ENCODE peak calls at places on chromosome 4, in four cellular contexts. One of them, this sample, is unnamed.

GRCh38 chr4:185874516-185875230 is 62.7 kb upstream of the SORBS2 start:
- DNase-seq in HEK293T: no peak
- DNase-seq in activated naive CD4-positive, alpha-beta T cell treated with anti-CD3 and anti-CD28 coated beads for 36 hours: no peak
- DNase-seq in choroid plexus epithelial cell: peak; percentile 77
- DNase-seq in this sample: no peak

GRCh38 chr4:121457278-121457875 is 76.6 kb upstream of the QRFPR start:
- DNase-seq in HEK293T: no peak
- DNase-seq in activated naive CD4-positive, alpha-beta T cell treated with anti-CD3 and anti-CD28 coated beads for 36 hours: no peak
- DNase-seq in choroid plexus epithelial cell: no peak
- DNase-seq in this sample: no peak

GRCh38 chr4:41857225-41857624 is 78.0 kb upstream of the TMEM33 start:
- DNase-seq in HEK293T: no peak
- DNase-seq in choroid plexus epithelial cell: no peak
- DNase-seq in activated naive CD4-positive, alpha-beta T cell treated with anti-CD3 and anti-CD28 coated beads for 36 hours: no peak
- DNase-seq in this sample: no peak

GRCh38 chr4:176841730-176842129 is 49.0 kb upstream of the VEGFC start:
- DNase-seq in HEK293T: no peak
- DNase-seq in activated naive CD4-positive, alpha-beta T cell treated with anti-CD3 and anti-CD28 coated beads for 36 hours: no peak
- DNase-seq in choroid plexus epithelial cell: peak; percentile 62
- DNase-seq in this sample: no peak

GRCh38 chr4:156255205-156255604 is 301.5 kb upstream of the CTSO start:
- DNase-seq in choroid plexus epithelial cell: no peak
- DNase-seq in HEK293T: no peak
- DNase-seq in activated naive CD4-positive, alpha-beta T cell treated with anti-CD3 and anti-CD28 coated beads for 36 hours: no peak
- DNase-seq in this sample: no peak

GRCh38 chr4:61204353-61204752 is 4.2 kb downstream of the ADGRL3 start:
- DNase-seq in HEK293T: peak; percentile 12
- DNase-seq in choroid plexus epithelial cell: peak; percentile 86
- DNase-seq in activated naive CD4-positive, alpha-beta T cell treated with anti-CD3 and anti-CD28 coated beads for 36 hours: no peak
- DNase-seq in this sample: peak; percentile 43

GRCh38 chr4:16508968-16509367 is 282.7 kb upstream of the TAPT1 start:
- DNase-seq in choroid plexus epithelial cell: peak; percentile 14
- DNase-seq in HEK293T: no peak
- DNase-seq in activated naive CD4-positive, alpha-beta T cell treated with anti-CD3 and anti-CD28 coated beads for 36 hours: no peak
- DNase-seq in this sample: no peak

GRCh38 chr4:17595471-17596005 is 18.5 kb downstream of the LAP3 start:
- DNase-seq in HEK293T: no peak
- DNase-seq in choroid plexus epithelial cell: no peak
- DNase-seq in activated naive CD4-positive, alpha-beta T cell treated with anti-CD3 and anti-CD28 coated beads for 36 hours: no peak
- DNase-seq in this sample: no peak

GRCh38 chr4:165493359-165493758 is 114.6 kb downstream of the CPE start:
- DNase-seq in activated naive CD4-positive, alpha-beta T cell treated with anti-CD3 and anti-CD28 coated beads for 36 hours: peak; percentile 84
- DNase-seq in choroid plexus epithelial cell: peak; percentile 82
- DNase-seq in HEK293T: peak; percentile 26
- DNase-seq in this sample: peak; percentile 25

GRCh38 chr4:57492479-57492878 is 382.3 kb upstream of the IGFBP7 start:
- DNase-seq in activated naive CD4-positive, alpha-beta T cell treated with anti-CD3 and anti-CD28 coated beads for 36 hours: no peak
- DNase-seq in HEK293T: no peak
- DNase-seq in choroid plexus epithelial cell: no peak
- DNase-seq in this sample: no peak

GRCh38 chr4:113882668-113883067 is 96.8 kb downstream of the ARSJ start:
- DNase-seq in HEK293T: no peak
- DNase-seq in choroid plexus epithelial cell: no peak
- DNase-seq in activated naive CD4-positive, alpha-beta T cell treated with anti-CD3 and anti-CD28 coated beads for 36 hours: no peak
- DNase-seq in this sample: no peak

GRCh38 chr4:108624263-108625056 is 4.1 kb downstream of the RPL34 start:
- DNase-seq in choroid plexus epithelial cell: no peak
- DNase-seq in activated naive CD4-positive, alpha-beta T cell treated with anti-CD3 and anti-CD28 coated beads for 36 hours: no peak
- DNase-seq in HEK293T: no peak
- DNase-seq in this sample: no peak

GRCh38 chr4:71765349-71765748 is 18.5 kb downstream of the GC start:
- DNase-seq in HEK293T: no peak
- DNase-seq in activated naive CD4-positive, alpha-beta T cell treated with anti-CD3 and anti-CD28 coated beads for 36 hours: no peak
- DNase-seq in choroid plexus epithelial cell: peak; percentile 1
- DNase-seq in this sample: no peak

GRCh38 chr4:3469386-3470243 is 6.5 kb downstream of the DOK7 start:
- DNase-seq in HEK293T: no peak
- DNase-seq in choroid plexus epithelial cell: no peak
- DNase-seq in activated naive CD4-positive, alpha-beta T cell treated with anti-CD3 and anti-CD28 coated beads for 36 hours: no peak
- DNase-seq in this sample: no peak

GRCh38 chr4:121998024-121998423 is 46.2 kb upstream of the TRPC3 start:
- DNase-seq in HEK293T: no peak
- DNase-seq in activated naive CD4-positive, alpha-beta T cell treated with anti-CD3 and anti-CD28 coated beads for 36 hours: peak; percentile 21
- DNase-seq in choroid plexus epithelial cell: peak; percentile 10
- DNase-seq in this sample: no peak

GRCh38 chr4:77415689-77416088 is 189.9 kb upstream of the CXCL13 start:
- DNase-seq in HEK293T: no peak
- DNase-seq in activated naive CD4-positive, alpha-beta T cell treated with anti-CD3 and anti-CD28 coated beads for 36 hours: no peak
- DNase-seq in choroid plexus epithelial cell: no peak
- DNase-seq in this sample: no peak

GRCh38 chr4:177339794-177340374 is 30.2 kb downstream of the NEIL3 start:
- DNase-seq in choroid plexus epithelial cell: peak; percentile 65
- DNase-seq in HEK293T: peak; percentile 27
- DNase-seq in activated naive CD4-positive, alpha-beta T cell treated with anti-CD3 and anti-CD28 coated beads for 36 hours: no peak
- DNase-seq in this sample: no peak

GRCh38 chr4:5572114-5572513 is 136.2 kb downstream of the EVC2 start:
- DNase-seq in activated naive CD4-positive, alpha-beta T cell treated with anti-CD3 and anti-CD28 coated beads for 36 hours: no peak
- DNase-seq in choroid plexus epithelial cell: no peak
- DNase-seq in HEK293T: no peak
- DNase-seq in this sample: no peak

GRCh38 chr4:26468283-26468949 is 21.9 kb downstream of the CCKAR start:
- DNase-seq in choroid plexus epithelial cell: no peak
- DNase-seq in activated naive CD4-positive, alpha-beta T cell treated with anti-CD3 and anti-CD28 coated beads for 36 hours: no peak
- DNase-seq in HEK293T: no peak
- DNase-seq in this sample: no peak

GRCh38 chr4:120228086-120228485 is 161.4 kb upstream of the MAD2L1 start:
- DNase-seq in HEK293T: no peak
- DNase-seq in activated naive CD4-positive, alpha-beta T cell treated with anti-CD3 and anti-CD28 coated beads for 36 hours: no peak
- DNase-seq in choroid plexus epithelial cell: peak; percentile 49
- DNase-seq in this sample: no peak

GRCh38 chr4:121307441-121308327 is 73.1 kb downstream of the QRFPR start:
- DNase-seq in activated naive CD4-positive, alpha-beta T cell treated with anti-CD3 and anti-CD28 coated beads for 36 hours: peak; percentile 71
- DNase-seq in HEK293T: peak; percentile 55
- DNase-seq in choroid plexus epithelial cell: peak; percentile 84
- DNase-seq in this sample: no peak

GRCh38 chr4:9867746-9868425 is 86.5 kb downstream of the DRD5 start:
- DNase-seq in HEK293T: no peak
- DNase-seq in activated naive CD4-positive, alpha-beta T cell treated with anti-CD3 and anti-CD28 coated beads for 36 hours: no peak
- DNase-seq in choroid plexus epithelial cell: no peak
- DNase-seq in this sample: no peak

GRCh38 chr4:121217385-121217784 is 53.3 kb upstream of the TNIP3 start:
- DNase-seq in activated naive CD4-positive, alpha-beta T cell treated with anti-CD3 and anti-CD28 coated beads for 36 hours: no peak
- DNase-seq in HEK293T: no peak
- DNase-seq in choroid plexus epithelial cell: peak; percentile 88
- DNase-seq in this sample: no peak

GRCh38 chr4:87375719-87376291 is 15.2 kb downstream of the HSD17B11 start:
- DNase-seq in choroid plexus epithelial cell: peak; percentile 91
- DNase-seq in HEK293T: peak; percentile 46
- DNase-seq in activated naive CD4-positive, alpha-beta T cell treated with anti-CD3 and anti-CD28 coated beads for 36 hours: no peak
- DNase-seq in this sample: no peak

GRCh38 chr4:179110356-179110755 is 1668.1 kb upstream of the AGA start:
- DNase-seq in HEK293T: peak; percentile 3
- DNase-seq in activated naive CD4-positive, alpha-beta T cell treated with anti-CD3 and anti-CD28 coated beads for 36 hours: no peak
- DNase-seq in choroid plexus epithelial cell: peak; percentile 32
- DNase-seq in this sample: no peak

GRCh38 chr4:48575964-48576363 is 85.9 kb downstream of the ZAR1 start:
- DNase-seq in HEK293T: no peak
- DNase-seq in activated naive CD4-positive, alpha-beta T cell treated with anti-CD3 and anti-CD28 coated beads for 36 hours: no peak
- DNase-seq in choroid plexus epithelial cell: peak; percentile 90
- DNase-seq in this sample: no peak

GRCh38 chr4:101393256-101393655 is 45.9 kb upstream of the PPP3CA start:
- DNase-seq in HEK293T: no peak
- DNase-seq in choroid plexus epithelial cell: peak; percentile 41
- DNase-seq in activated naive CD4-positive, alpha-beta T cell treated with anti-CD3 and anti-CD28 coated beads for 36 hours: no peak
- DNase-seq in this sample: no peak

GRCh38 chr4:159101983-159102622 is 776 bp upstream of the RAPGEF2 start:
- DNase-seq in activated naive CD4-positive, alpha-beta T cell treated with anti-CD3 and anti-CD28 coated beads for 36 hours: no peak
- DNase-seq in HEK293T: no peak
- DNase-seq in choroid plexus epithelial cell: peak; percentile 26
- DNase-seq in this sample: no peak

GRCh38 chr4:117385531-117385930 is 300.2 kb upstream of the TRAM1L1 start:
- DNase-seq in HEK293T: no peak
- DNase-seq in activated naive CD4-positive, alpha-beta T cell treated with anti-CD3 and anti-CD28 coated beads for 36 hours: no peak
- DNase-seq in choroid plexus epithelial cell: peak; percentile 4
- DNase-seq in this sample: no peak

GRCh38 chr4:119299221-119300071 is 22.5 kb downstream of the FABP2 start:
- DNase-seq in HEK293T: no peak
- DNase-seq in choroid plexus epithelial cell: peak; percentile 41
- DNase-seq in activated naive CD4-positive, alpha-beta T cell treated with anti-CD3 and anti-CD28 coated beads for 36 hours: no peak
- DNase-seq in this sample: no peak

GRCh38 chr4:166198921-166199320 is 325.9 kb downstream of the TLL1 start:
- DNase-seq in HEK293T: no peak
- DNase-seq in activated naive CD4-positive, alpha-beta T cell treated with anti-CD3 and anti-CD28 coated beads for 36 hours: no peak
- DNase-seq in choroid plexus epithelial cell: no peak
- DNase-seq in this sample: no peak

GRCh38 chr4:153495480-153496206 is 29.5 kb downstream of the TMEM131L start:
- DNase-seq in choroid plexus epithelial cell: no peak
- DNase-seq in activated naive CD4-positive, alpha-beta T cell treated with anti-CD3 and anti-CD28 coated beads for 36 hours: peak; percentile 27
- DNase-seq in HEK293T: no peak
- DNase-seq in this sample: no peak

GRCh38 chr4:158768577-158769174 is at the start of gene FNIP2:
- DNase-seq in HEK293T: peak; percentile 75
- DNase-seq in activated naive CD4-positive, alpha-beta T cell treated with anti-CD3 and anti-CD28 coated beads for 36 hours: peak; percentile 73
- DNase-seq in choroid plexus epithelial cell: peak; percentile 76
- DNase-seq in this sample: peak; percentile 79

GRCh38 chr4:93617596-93617995 is 211.0 kb upstream of the ATOH1 start:
- DNase-seq in activated naive CD4-positive, alpha-beta T cell treated with anti-CD3 and anti-CD28 coated beads for 36 hours: no peak
- DNase-seq in choroid plexus epithelial cell: no peak
- DNase-seq in HEK293T: no peak
- DNase-seq in this sample: no peak

GRCh38 chr4:55347610-55348228 is 1.7 kb downstream of the SRD5A3 start:
- DNase-seq in activated naive CD4-positive, alpha-beta T cell treated with anti-CD3 and anti-CD28 coated beads for 36 hours: no peak
- DNase-seq in HEK293T: no peak
- DNase-seq in choroid plexus epithelial cell: no peak
- DNase-seq in this sample: no peak

GRCh38 chr4:77819409-77819835 is 254 bp upstream of the CNOT6L start:
- DNase-seq in HEK293T: no peak
- DNase-seq in choroid plexus epithelial cell: peak; percentile 17
- DNase-seq in activated naive CD4-positive, alpha-beta T cell treated with anti-CD3 and anti-CD28 coated beads for 36 hours: no peak
- DNase-seq in this sample: no peak

GRCh38 chr4:181150173-181150572 is 1093.0 kb upstream of the TENM3 start:
- DNase-seq in activated naive CD4-positive, alpha-beta T cell treated with anti-CD3 and anti-CD28 coated beads for 36 hours: no peak
- DNase-seq in HEK293T: no peak
- DNase-seq in choroid plexus epithelial cell: no peak
- DNase-seq in this sample: no peak

GRCh38 chr4:137934921-137935320 is 307.2 kb downstream of the SLC7A11 start:
- DNase-seq in choroid plexus epithelial cell: no peak
- DNase-seq in activated naive CD4-positive, alpha-beta T cell treated with anti-CD3 and anti-CD28 coated beads for 36 hours: no peak
- DNase-seq in HEK293T: no peak
- DNase-seq in this sample: no peak

GRCh38 chr4:55116450-55116849 is 8.9 kb downstream of the KDR start:
- DNase-seq in HEK293T: no peak
- DNase-seq in activated naive CD4-positive, alpha-beta T cell treated with anti-CD3 and anti-CD28 coated beads for 36 hours: no peak
- DNase-seq in choroid plexus epithelial cell: peak; percentile 62
- DNase-seq in this sample: no peak